ENCODE peak calls at places on chromosome 20, in nine cellular contexts. One of them, this sample, is unnamed.

GRCh38 chr20:19888269-19888669 is 128.9 kb upstream of the NAA20 start:
- DNase-seq in CD4-positive, alpha-beta T cell: no peak
- DNase-seq in cardiac fibroblast: no peak
- DNase-seq in kidney epithelial cell: no peak
- DNase-seq in AG09309: no peak
- DNase-seq in DND-41: no peak
- DNase-seq in fibroblast of lung: no peak
- DNase-seq in heart left ventricle: no peak
- DNase-seq in lower leg skin: no peak
- DNase-seq in this sample: no peak

GRCh38 chr20:4245542-4245941 is 230.2 kb upstream of the RNF24 start:
- DNase-seq in fibroblast of lung: no peak
- DNase-seq in lower leg skin: no peak
- DNase-seq in AG09309: no peak
- DNase-seq in cardiac fibroblast: no peak
- DNase-seq in CD4-positive, alpha-beta T cell: no peak
- DNase-seq in DND-41: no peak
- DNase-seq in heart left ventricle: no peak
- DNase-seq in kidney epithelial cell: no peak
- DNase-seq in this sample: no peak

GRCh38 chr20:1537731-1538058 is 19.8 kb downstream of the SIRPD start:
- DNase-seq in kidney epithelial cell: no peak
- DNase-seq in CD4-positive, alpha-beta T cell: no peak
- DNase-seq in fibroblast of lung: no peak
- DNase-seq in cardiac fibroblast: no peak
- DNase-seq in AG09309: no peak
- DNase-seq in lower leg skin: peak; percentile 24
- DNase-seq in DND-41: no peak
- DNase-seq in heart left ventricle: peak; percentile 59
- DNase-seq in this sample: no peak

GRCh38 chr20:38125157-38126056 is 39.7 kb downstream of the TGM2 start:
- DNase-seq in lower leg skin: no peak
- DNase-seq in kidney epithelial cell: no peak
- DNase-seq in CD4-positive, alpha-beta T cell: no peak
- DNase-seq in fibroblast of lung: peak; percentile 93
- DNase-seq in AG09309: no peak
- DNase-seq in cardiac fibroblast: peak; percentile 90
- DNase-seq in DND-41: no peak
- DNase-seq in heart left ventricle: peak; percentile 79
- DNase-seq in this sample: no peak

GRCh38 chr20:19552144-19552895 is 205.7 kb upstream of the RIN2 start:
- DNase-seq in DND-41: peak; percentile 5
- DNase-seq in AG09309: no peak
- DNase-seq in cardiac fibroblast: peak; percentile 15
- DNase-seq in kidney epithelial cell: no peak
- DNase-seq in lower leg skin: peak; percentile 26
- DNase-seq in fibroblast of lung: no peak
- DNase-seq in heart left ventricle: no peak
- DNase-seq in CD4-positive, alpha-beta T cell: no peak
- DNase-seq in this sample: no peak

GRCh38 chr20:38029453-38029852 is 3.8 kb downstream of the TTI1 start:
- DNase-seq in kidney epithelial cell: no peak
- DNase-seq in CD4-positive, alpha-beta T cell: no peak
- DNase-seq in fibroblast of lung: no peak
- DNase-seq in AG09309: no peak
- DNase-seq in lower leg skin: no peak
- DNase-seq in heart left ventricle: no peak
- DNase-seq in cardiac fibroblast: no peak
- DNase-seq in DND-41: no peak
- DNase-seq in this sample: no peak

GRCh38 chr20:5482791-5483190 is 166.0 kb upstream of the PROKR2 start:
- DNase-seq in DND-41: no peak
- DNase-seq in kidney epithelial cell: no peak
- DNase-seq in cardiac fibroblast: peak; percentile 30
- DNase-seq in fibroblast of lung: peak; percentile 70
- DNase-seq in lower leg skin: no peak
- DNase-seq in CD4-positive, alpha-beta T cell: no peak
- DNase-seq in heart left ventricle: no peak
- DNase-seq in AG09309: no peak
- DNase-seq in this sample: no peak

GRCh38 chr20:58344741-58345140 is 35.2 kb downstream of the RAB22A start:
- DNase-seq in heart left ventricle: no peak
- DNase-seq in cardiac fibroblast: peak; percentile 19
- DNase-seq in fibroblast of lung: no peak
- DNase-seq in kidney epithelial cell: no peak
- DNase-seq in DND-41: no peak
- DNase-seq in CD4-positive, alpha-beta T cell: no peak
- DNase-seq in AG09309: no peak
- DNase-seq in lower leg skin: no peak
- DNase-seq in this sample: peak; percentile 64

GRCh38 chr20:58721951-58722371 is 29.4 kb downstream of the NPEPL1 start:
- DNase-seq in lower leg skin: peak; percentile 53
- DNase-seq in DND-41: no peak
- DNase-seq in fibroblast of lung: no peak
- DNase-seq in heart left ventricle: peak; percentile 30
- DNase-seq in kidney epithelial cell: no peak
- DNase-seq in cardiac fibroblast: no peak
- DNase-seq in CD4-positive, alpha-beta T cell: no peak
- DNase-seq in AG09309: no peak
- DNase-seq in this sample: no peak

GRCh38 chr20:38186788-38187221 is 21.7 kb upstream of the TGM2 start:
- DNase-seq in kidney epithelial cell: peak; percentile 85
- DNase-seq in DND-41: no peak
- DNase-seq in fibroblast of lung: no peak
- DNase-seq in heart left ventricle: no peak
- DNase-seq in CD4-positive, alpha-beta T cell: no peak
- DNase-seq in AG09309: no peak
- DNase-seq in lower leg skin: no peak
- DNase-seq in cardiac fibroblast: no peak
- DNase-seq in this sample: peak; percentile 41

GRCh38 chr20:48535556-48535955 is 292.2 kb downstream of the PREX1 start:
- DNase-seq in cardiac fibroblast: no peak
- DNase-seq in AG09309: no peak
- DNase-seq in kidney epithelial cell: no peak
- DNase-seq in lower leg skin: no peak
- DNase-seq in CD4-positive, alpha-beta T cell: no peak
- DNase-seq in heart left ventricle: no peak
- DNase-seq in fibroblast of lung: no peak
- DNase-seq in DND-41: no peak
- DNase-seq in this sample: no peak

GRCh38 chr20:34312024-34312460 is 8.9 kb upstream of the AHCY start:
- DNase-seq in heart left ventricle: no peak
- DNase-seq in kidney epithelial cell: no peak
- DNase-seq in CD4-positive, alpha-beta T cell: no peak
- DNase-seq in fibroblast of lung: no peak
- DNase-seq in cardiac fibroblast: no peak
- DNase-seq in lower leg skin: no peak
- DNase-seq in AG09309: no peak
- DNase-seq in DND-41: no peak
- DNase-seq in this sample: no peak

GRCh38 chr20:35385733-35386132 is 26.0 kb downstream of the UQCC1 start:
- DNase-seq in cardiac fibroblast: peak; percentile 57
- DNase-seq in heart left ventricle: no peak
- DNase-seq in lower leg skin: no peak
- DNase-seq in CD4-positive, alpha-beta T cell: no peak
- DNase-seq in kidney epithelial cell: no peak
- DNase-seq in DND-41: no peak
- DNase-seq in AG09309: no peak
- DNase-seq in fibroblast of lung: no peak
- DNase-seq in this sample: no peak

GRCh38 chr20:56957737-56958553 is 308.5 kb downstream of the BMP7 start:
- DNase-seq in lower leg skin: no peak
- DNase-seq in fibroblast of lung: no peak
- DNase-seq in AG09309: no peak
- DNase-seq in CD4-positive, alpha-beta T cell: no peak
- DNase-seq in heart left ventricle: no peak
- DNase-seq in kidney epithelial cell: no peak
- DNase-seq in DND-41: no peak
- DNase-seq in cardiac fibroblast: no peak
- DNase-seq in this sample: no peak

GRCh38 chr20:49185071-49185757 is 2.9 kb downstream of the STAU1 start:
- DNase-seq in lower leg skin: no peak
- DNase-seq in DND-41: no peak
- DNase-seq in cardiac fibroblast: no peak
- DNase-seq in fibroblast of lung: no peak
- DNase-seq in CD4-positive, alpha-beta T cell: no peak
- DNase-seq in heart left ventricle: no peak
- DNase-seq in AG09309: no peak
- DNase-seq in kidney epithelial cell: no peak
- DNase-seq in this sample: no peak

GRCh38 chr20:62309947-62310756 is 7.4 kb downstream of the ADRM1 start:
- DNase-seq in heart left ventricle: no peak
- DNase-seq in DND-41: no peak
- DNase-seq in fibroblast of lung: no peak
- DNase-seq in AG09309: no peak
- DNase-seq in CD4-positive, alpha-beta T cell: no peak
- DNase-seq in kidney epithelial cell: no peak
- DNase-seq in lower leg skin: no peak
- DNase-seq in cardiac fibroblast: no peak
- DNase-seq in this sample: no peak
- TF ChIP-seq CTCF in heart left ventricle: no peak
- TF ChIP-seq CTCF in DND-41: no peak
- TF ChIP-seq CTCF in fibroblast of lung: no peak
- TF ChIP-seq CTCF in AG09309: no peak
- TF ChIP-seq CTCF in CD4-positive, alpha-beta T cell: no peak
- TF ChIP-seq CTCF in kidney epithelial cell: peak; percentile 2
- TF ChIP-seq CTCF in lower leg skin: no peak
- TF ChIP-seq CTCF in cardiac fibroblast: no peak
- TF ChIP-seq CTCF in this sample: no peak

DNA sequence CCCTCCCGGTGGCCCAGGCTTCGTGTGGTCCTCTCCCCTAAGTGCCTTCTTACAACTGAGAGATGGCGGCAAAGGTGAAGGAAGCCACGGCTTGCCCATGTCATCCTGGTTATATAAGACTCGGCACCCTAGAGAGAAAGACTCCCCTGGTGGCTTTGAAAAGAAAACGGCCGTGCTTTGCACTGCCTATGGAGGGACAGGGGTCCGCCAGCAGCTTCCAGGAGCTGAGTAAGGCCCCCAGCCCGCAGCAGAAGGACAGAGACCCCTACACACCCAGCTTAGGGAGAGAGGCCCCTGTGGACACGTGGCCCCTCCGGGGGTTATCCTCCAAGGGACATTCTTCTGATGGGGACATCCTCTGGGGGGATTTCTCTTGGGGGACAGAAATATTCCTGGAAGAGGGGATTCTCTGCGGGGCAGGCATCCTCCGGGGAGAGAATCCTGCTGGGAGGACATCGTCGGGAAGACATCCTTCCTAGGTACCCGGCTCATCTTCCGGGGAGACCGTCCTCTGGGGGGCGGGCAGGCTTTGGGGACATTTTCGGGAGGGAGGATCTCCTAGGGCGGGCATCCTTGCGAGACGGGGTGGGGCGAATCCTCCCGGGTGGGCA is 509 bp upstream of the OGFR start:
- DNase-seq in cardiac fibroblast: no peak
- DNase-seq in lower leg skin: no peak
- DNase-seq in DND-41: no peak
- DNase-seq in kidney epithelial cell: no peak
- DNase-seq in heart left ventricle: no peak
- DNase-seq in CD4-positive, alpha-beta T cell: no peak
- DNase-seq in AG09309: no peak
- DNase-seq in fibroblast of lung: no peak
- DNase-seq in this sample: no peak
- TF ChIP-seq CTCF in cardiac fibroblast: no peak
- TF ChIP-seq CTCF in lower leg skin: no peak
- TF ChIP-seq CTCF in DND-41: peak; percentile 14
- TF ChIP-seq CTCF in kidney epithelial cell: no peak
- TF ChIP-seq CTCF in heart left ventricle: no peak
- TF ChIP-seq CTCF in CD4-positive, alpha-beta T cell: no peak
- TF ChIP-seq CTCF in AG09309: peak; percentile 19
- TF ChIP-seq CTCF in fibroblast of lung: no peak
- TF ChIP-seq CTCF in this sample: no peak

GRCh38 chr20:41352106-41352505 is 11.5 kb downstream of the LPIN3 start:
- DNase-seq in heart left ventricle: no peak
- DNase-seq in fibroblast of lung: no peak
- DNase-seq in lower leg skin: no peak
- DNase-seq in kidney epithelial cell: no peak
- DNase-seq in cardiac fibroblast: no peak
- DNase-seq in CD4-positive, alpha-beta T cell: no peak
- DNase-seq in DND-41: no peak
- DNase-seq in AG09309: no peak
- DNase-seq in this sample: no peak
- TF ChIP-seq CTCF in heart left ventricle: no peak
- TF ChIP-seq CTCF in fibroblast of lung: no peak
- TF ChIP-seq CTCF in lower leg skin: no peak
- TF ChIP-seq CTCF in kidney epithelial cell: no peak
- TF ChIP-seq CTCF in cardiac fibroblast: peak; percentile 16
- TF ChIP-seq CTCF in CD4-positive, alpha-beta T cell: no peak
- TF ChIP-seq CTCF in DND-41: no peak
- TF ChIP-seq CTCF in AG09309: no peak
- TF ChIP-seq CTCF in this sample: peak; percentile 35

GRCh38 chr20:31496761-31497295 is 17.4 kb upstream of the HM13 start:
- DNase-seq in fibroblast of lung: no peak
- DNase-seq in DND-41: no peak
- DNase-seq in cardiac fibroblast: peak; percentile 77
- DNase-seq in AG09309: no peak
- DNase-seq in kidney epithelial cell: no peak
- DNase-seq in heart left ventricle: peak; percentile 79
- DNase-seq in CD4-positive, alpha-beta T cell: no peak
- DNase-seq in lower leg skin: no peak
- DNase-seq in this sample: no peak

GRCh38 chr20:31489152-31489551 is 14.1 kb downstream of the REM1 start:
- DNase-seq in AG09309: no peak
- DNase-seq in CD4-positive, alpha-beta T cell: no peak
- DNase-seq in lower leg skin: no peak
- DNase-seq in kidney epithelial cell: no peak
- DNase-seq in heart left ventricle: no peak
- DNase-seq in fibroblast of lung: no peak
- DNase-seq in DND-41: no peak
- DNase-seq in cardiac fibroblast: no peak
- DNase-seq in this sample: no peak

GRCh38 chr20:31497838-31498540 is 16.3 kb upstream of the HM13 start:
- DNase-seq in heart left ventricle: peak; percentile 73
- DNase-seq in kidney epithelial cell: no peak
- DNase-seq in DND-41: no peak
- DNase-seq in AG09309: peak; percentile 38
- DNase-seq in fibroblast of lung: peak; percentile 32
- DNase-seq in cardiac fibroblast: peak; percentile 89
- DNase-seq in lower leg skin: no peak
- DNase-seq in CD4-positive, alpha-beta T cell: no peak
- DNase-seq in this sample: peak; percentile 50

GRCh38 chr20:31490752-31491151 is 15.7 kb downstream of the REM1 start:
- DNase-seq in kidney epithelial cell: no peak
- DNase-seq in DND-41: no peak
- DNase-seq in AG09309: no peak
- DNase-seq in CD4-positive, alpha-beta T cell: no peak
- DNase-seq in cardiac fibroblast: no peak
- DNase-seq in lower leg skin: no peak
- DNase-seq in heart left ventricle: no peak
- DNase-seq in fibroblast of lung: no peak
- DNase-seq in this sample: no peak

DNA sequence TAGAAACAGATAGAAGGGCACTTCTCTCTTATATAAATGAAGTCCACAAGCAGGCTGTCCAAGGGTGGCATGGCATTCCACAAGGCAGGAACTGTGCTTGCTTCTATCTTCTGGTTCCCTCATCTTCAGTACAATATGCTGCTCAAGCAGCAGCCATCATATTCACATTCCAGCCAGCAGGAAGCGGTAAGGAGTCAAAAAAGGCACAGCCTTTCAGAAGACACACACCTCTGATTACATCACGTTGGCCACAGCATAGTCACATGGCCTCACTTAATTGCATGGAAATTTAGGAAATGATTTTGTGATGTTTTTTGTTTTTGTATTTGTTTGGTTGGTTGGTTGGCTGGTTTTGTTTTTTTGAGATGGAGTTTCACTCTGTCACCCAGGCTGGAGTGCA is 19.0 kb downstream of the REM1 start:
- DNase-seq in AG09309: no peak
- DNase-seq in DND-41: no peak
- DNase-seq in kidney epithelial cell: no peak
- DNase-seq in CD4-positive, alpha-beta T cell: no peak
- DNase-seq in fibroblast of lung: peak; percentile 31
- DNase-seq in cardiac fibroblast: peak; percentile 61
- DNase-seq in lower leg skin: no peak
- DNase-seq in heart left ventricle: no peak
- DNase-seq in this sample: peak; percentile 48
- TF ChIP-seq CTCF in AG09309: peak; percentile 58
- TF ChIP-seq CTCF in DND-41: peak; percentile 38
- TF ChIP-seq CTCF in kidney epithelial cell: peak; percentile 25
- TF ChIP-seq CTCF in CD4-positive, alpha-beta T cell: no peak
- TF ChIP-seq CTCF in fibroblast of lung: peak; percentile 48
- TF ChIP-seq CTCF in cardiac fibroblast: peak; percentile 72
- TF ChIP-seq CTCF in lower leg skin: no peak
- TF ChIP-seq CTCF in heart left ventricle: peak; percentile 15
- TF ChIP-seq CTCF in this sample: peak; percentile 80

This sample was measured in HFFc6.